ENCODE peak calls at places on chromosomes 12 and 14, in five cellular contexts. J, U, Y, T and D are unnamed samples.

GRCh38 chr12:104741497-104742367 is 216.4 kb downstream of the SLC41A2 start:
- DNase-seq in T (no peak), Y (no peak), U (no peak), J (no peak), D (no peak)

GRCh38 chr14:89489796-89490506 is 72.9 kb upstream of the FOXN3 start:
- DNase-seq in J (peak), U (no peak), Y (no peak), T (no peak), D (no peak)

GRCh38 chr12:87280893-87281292 is 748.3 kb downstream of the C12orf50 start:
- DNase-seq in J (no peak), U (no peak), T (no peak), Y (no peak), D (no peak)

GRCh38 chr12:127926004-127926403 is 341.0 kb upstream of the TMEM132C start:
- DNase-seq in U (no peak), J (peak), T (peak), Y (peak), D (peak)

GRCh38 chr14:68417007-68417659 is 375.7 kb downstream of the ZFP36L1 start:
- DNase-seq in U (no peak), Y (no peak), J (no peak), T (no peak), D (no peak)

GRCh38 chr14:105532735-105533141 is 6.4 kb downstream of the TMEM121 start:
- DNase-seq in Y (peak), J (no peak), T (no peak), U (no peak), D (peak)

GRCh38 chr14:24094839-24095195 is 706 bp downstream of the PCK2 start:
- DNase-seq in T (no peak), U (no peak), Y (no peak), J (peak), D (no peak)

GRCh38 chr12:77938301-77938700 is 107.6 kb downstream of the NAV3 start:
- DNase-seq in T (no peak), Y (no peak), J (no peak), U (no peak), D (no peak)

GRCh38 chr14:80135305-80136088 is 75.8 kb downstream of the DIO2 start:
- DNase-seq in J (no peak), Y (no peak), T (no peak), U (no peak), D (no peak)

GRCh38 chr12:8033153-8034044 is 883 bp downstream of the FOXJ2 start:
- DNase-seq in U (no peak), T (peak), Y (peak), J (peak), D (peak)

GRCh38 chr14:63499701-63500250 is 43.4 kb downstream of the PPP2R5E start:
- DNase-seq in T (no peak), Y (no peak), J (no peak), U (no peak), D (no peak)

GRCh38 chr12:43806737-43807072 is 588 bp upstream of the TWF1 start:
- DNase-seq in Y (no peak), J (no peak), T (no peak), U (no peak), D (no peak)

GRCh38 chr12:69688496-69689427 is 10.3 kb downstream of the BEST3 start:
- DNase-seq in J (peak), Y (peak), T (peak), U (no peak), D (no peak)

GRCh38 chr12:27542628-27543027 is 18.6 kb downstream of the PPFIBP1 start:
- DNase-seq in Y (no peak), J (no peak), U (no peak), T (no peak), D (no peak)

GRCh38 chr12:109719123-109720022 is 5.7 kb downstream of the FAM222A start:
- DNase-seq in T (no peak), Y (peak), U (no peak), J (no peak), D (peak)

GRCh38 chr12:1657616-1658167 is 28.7 kb downstream of the WNT5B start:
- DNase-seq in Y (no peak), U (no peak), T (no peak), J (no peak), D (no peak)

GRCh38 chr12:13450231-13451080 is 253.9 kb downstream of the EMP1 start:
- DNase-seq in J (no peak), U (no peak), T (no peak), Y (no peak), D (no peak)

GRCh38 chr12:125996438-125996837 is 931.2 kb downstream of the AACS start:
- DNase-seq in J (no peak), U (no peak), Y (no peak), T (no peak), D (no peak)

GRCh38 chr12:85575115-85576096 is 260.8 kb downstream of the RASSF9 start:
- DNase-seq in J (peak), T (no peak), Y (peak), U (no peak), D (peak)

GRCh38 chr12:97758586-97758985 is 296.0 kb downstream of the RMST start:
- DNase-seq in T (no peak), U (no peak), Y (no peak), J (no peak), D (no peak)

GRCh38 chr12:28578833-28579252 is 388.6 kb downstream of the CCDC91 start:
- DNase-seq in J (no peak), T (no peak), Y (no peak), U (no peak), D (no peak)

GRCh38 chr12:25937096-25937495 is 21.4 kb upstream of the RASSF8 start:
- DNase-seq in J (no peak), U (no peak), Y (no peak), T (no peak), D (no peak)

GRCh38 chr12:52655251-52655650 is 3.2 kb upstream of the KRT2 start:
- DNase-seq in Y (peak), T (no peak), J (no peak), U (no peak), D (no peak)

GRCh38 chr12:131250028-131250950 is 296.6 kb downstream of the ADGRD1 start:
- DNase-seq in J (peak), Y (no peak), U (no peak), T (peak), D (no peak)

GRCh38 chr12:89325495-89325894 is 26.8 kb downstream of the DUSP6 start:
- DNase-seq in J (no peak), T (no peak), Y (no peak), U (no peak), D (no peak)

GRCh38 chr14:79493081-79493652 is 718.1 kb downstream of the DIO2 start:
- DNase-seq in J (no peak), T (no peak), Y (no peak), U (no peak), D (no peak)

GRCh38 chr14:105938055-105938863 is 411.9 kb downstream of the TMEM121 start:
- DNase-seq in U (peak), Y (peak), J (no peak), T (no peak), D (no peak)

GRCh38 chr12:26514364-26514763 is 318.6 kb downstream of the ITPR2 start:
- DNase-seq in U (no peak), Y (no peak), T (no peak), J (no peak), D (no peak)

DNA sequence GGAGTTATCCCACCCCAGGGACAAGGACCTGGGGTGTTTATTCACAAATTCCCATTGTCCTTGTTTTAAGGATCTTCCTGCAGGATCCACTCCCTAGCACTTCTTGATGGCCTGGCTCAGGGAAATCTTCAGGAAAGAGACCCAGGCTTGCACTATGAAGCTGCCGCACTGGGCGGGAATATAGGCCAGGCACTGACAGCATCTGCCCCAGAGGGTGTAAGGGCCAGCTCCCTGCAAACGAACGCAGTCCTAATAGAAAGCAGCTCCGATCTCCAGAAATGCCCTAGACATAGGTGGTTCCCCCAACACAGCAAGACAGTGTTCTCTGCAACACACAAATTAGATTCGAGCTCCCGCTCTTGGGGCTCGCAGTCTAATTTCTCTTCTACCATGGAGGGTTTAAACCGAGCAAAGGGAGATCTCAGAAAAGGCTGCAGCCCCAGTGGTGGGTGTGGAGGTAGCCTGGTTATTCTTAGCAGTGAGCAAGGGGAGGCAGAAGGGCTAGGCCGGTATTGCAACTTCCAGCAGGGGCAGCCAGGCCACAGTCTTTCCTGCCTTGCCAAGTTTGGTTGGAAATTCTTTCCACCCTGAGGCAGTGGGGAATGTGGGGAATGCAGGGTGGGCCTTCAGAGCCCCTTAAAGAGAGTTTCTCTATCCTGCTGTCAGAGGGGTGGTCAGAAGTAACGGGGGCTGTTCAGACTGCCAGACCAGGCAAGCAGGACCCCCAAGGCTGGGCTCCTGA is 16.1 kb upstream of the WSCD2 start:
- DNase-seq in U (no peak), T (no peak), J (no peak), Y (peak), D (no peak)
- H3K27ac ChIP-seq in U (no peak), T (no peak), J (no peak), Y (no peak), D (no peak)

GRCh38 chr12:60107992-60108391 is 512.2 kb downstream of the SLC16A7 start:
- DNase-seq in Y (no peak), U (no peak), J (no peak), T (no peak), D (no peak)

GRCh38 chr12:60112063-60112462 is 516.2 kb downstream of the SLC16A7 start:
- DNase-seq in U (no peak), T (no peak), J (no peak), Y (no peak), D (no peak)

GRCh38 chr12:60101715-60102114 is 505.9 kb downstream of the SLC16A7 start:
- DNase-seq in U (no peak), J (no peak), Y (no peak), T (no peak), D (no peak)

GRCh38 chr12:60100852-60101251 is 505.0 kb downstream of the SLC16A7 start:
- DNase-seq in J (no peak), U (no peak), T (no peak), Y (no peak), D (no peak)

DNA sequence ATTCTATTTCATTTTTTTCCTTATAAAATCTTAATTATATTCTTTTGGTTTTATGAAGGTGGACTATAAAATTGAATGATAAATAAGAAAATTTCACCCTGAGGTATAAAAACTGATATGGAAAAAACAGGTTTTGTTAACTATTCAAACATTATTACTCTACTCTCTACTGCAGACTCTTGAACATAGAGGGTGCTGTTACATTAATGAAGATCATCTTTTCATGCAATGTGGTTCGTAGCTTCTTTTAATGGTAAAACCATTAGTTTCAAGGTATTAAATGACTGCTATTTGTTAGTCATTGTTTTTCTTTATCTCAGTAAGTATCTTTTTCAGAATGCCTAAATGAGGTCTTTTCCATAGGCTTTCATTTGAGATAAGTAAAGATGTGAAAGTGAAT is 510.4 kb downstream of the SLC16A7 start:
- DNase-seq in T (no peak), Y (no peak), U (no peak), J (no peak), D (no peak)
- TF ChIP-seq CTCF in T (no peak), Y (peak), U (no peak), J (no peak), D (no peak)

DNA sequence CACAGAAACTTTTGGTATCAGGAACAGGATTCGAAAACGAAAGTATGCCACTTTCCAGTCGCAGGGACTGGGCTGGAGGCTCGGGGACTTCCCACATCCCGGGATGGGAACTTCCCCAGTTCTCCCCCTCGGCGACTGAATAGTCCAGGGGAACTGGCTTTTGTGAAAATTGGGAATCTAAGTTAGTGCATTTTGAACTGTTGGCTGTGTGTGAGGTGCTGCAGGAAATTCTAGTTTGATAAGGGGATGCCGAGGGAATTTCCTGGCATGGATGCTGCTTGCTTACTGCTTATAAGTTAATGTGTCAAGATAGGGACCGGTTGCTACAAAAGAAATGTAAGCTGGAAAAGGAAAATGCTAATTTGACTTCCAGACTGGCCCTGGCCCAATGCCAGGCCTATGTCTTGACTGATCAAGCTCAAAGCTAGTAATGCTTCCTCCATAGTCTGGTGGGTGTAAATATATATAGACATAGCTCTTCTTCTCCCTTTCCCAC is 73.4 kb upstream of the EIF5 start:
- DNase-seq in J (peak), T (peak), Y (no peak), U (no peak), D (no peak)
- H3K27ac ChIP-seq in J (peak), T (no peak), Y (no peak), U (peak), D (no peak)

GRCh38 chr12:56474389-56474788 is 6.0 kb downstream of the SPRYD4 start:
- DNase-seq in Y (no peak), T (no peak), U (no peak), J (no peak), D (no peak)

GRCh38 chr12:56462565-56462964 is 5.8 kb upstream of the SPRYD4 start:
- DNase-seq in Y (no peak), T (no peak), J (no peak), U (no peak), D (no peak)

GRCh38 chr12:56469007-56469930 is 891 bp downstream of the SPRYD4 start:
- DNase-seq in T (peak), Y (no peak), J (peak), U (no peak), D (no peak)

GRCh38 chr12:56468216-56469006 is at the start of gene SPRYD4:
- DNase-seq in U (peak), J (peak), Y (peak), T (peak), D (peak)
- TF ChIP-seq CTCF in U (peak), J (no peak), Y (peak), T (peak), D (peak)

DNA sequence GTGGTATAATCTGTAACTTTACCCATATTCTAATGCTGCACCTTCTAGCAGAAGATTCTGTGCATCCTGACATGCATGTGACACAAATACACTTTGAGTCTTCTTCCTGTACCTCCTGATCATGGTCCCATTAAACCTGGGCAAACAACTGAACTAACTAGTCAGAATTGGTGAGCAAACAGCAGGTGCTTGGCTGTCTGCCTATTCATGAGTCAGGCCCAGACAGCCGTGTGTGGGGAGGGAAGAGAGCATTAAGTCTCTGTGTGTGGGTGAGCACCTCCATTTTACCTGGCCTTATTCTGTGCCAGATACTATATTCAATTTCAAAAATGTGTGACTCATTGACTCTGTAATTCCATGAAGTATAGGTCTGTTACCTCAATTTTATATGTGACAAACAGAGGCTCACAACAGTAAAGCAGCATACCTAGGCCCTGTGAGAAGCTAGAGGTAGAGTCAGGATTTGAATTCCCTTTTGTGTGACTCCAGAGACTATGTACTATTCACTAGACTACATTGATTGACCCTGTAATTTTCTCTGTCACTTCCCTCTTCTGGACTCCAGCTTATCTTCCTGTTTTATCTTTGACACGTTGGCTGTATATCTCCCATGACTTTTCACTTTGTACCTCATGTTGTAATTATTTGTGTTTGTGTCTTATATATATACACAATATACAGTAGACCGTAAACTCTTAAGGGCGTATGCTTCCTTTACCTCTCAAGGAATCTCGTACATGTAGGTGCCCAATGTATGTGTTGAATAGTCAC is 32.2 kb downstream of the SUSD6 start:
- DNase-seq in T (no peak), Y (no peak), U (no peak), J (no peak), D (no peak)
- H3K27ac ChIP-seq in T (no peak), Y (no peak), U (peak), J (no peak), D (no peak)